ENCODE peak calls at places on chromosome 3, in nine cellular contexts. D is mucosa of descending colon, E is WERI-Rb-1, Y is body of pancreas, S is Caco-2, M is BJ, A is stomach, P is fibroblast of mammary gland, O is psoas muscle. R is an unnamed sample.

GRCh38 chr3:68974711-68975110 is 38.8 kb downstream of the EOGT start:
- DNase-seq in D (no peak), E (no peak), Y (no peak), S (no peak), M (no peak), A (no peak), P (no peak), O (no peak), R (no peak)

GRCh38 chr3:877001-877400 is 215.8 kb upstream of the CNTN6 start:
- DNase-seq in D (no peak), E (no peak), Y (no peak), S (no peak), M (no peak), A (no peak), P (no peak), O (no peak), R (no peak)

GRCh38 chr3:65712156-65712555 is 326.6 kb downstream of the MAGI1 start:
- DNase-seq in D (no peak), E (no peak), Y (no peak), S (no peak), M (no peak), A (no peak), P (peak), O (no peak), R (no peak)

GRCh38 chr3:17243616-17244015 is 358.9 kb downstream of the PLCL2 start:
- DNase-seq in D (no peak), E (no peak), Y (no peak), S (no peak), M (no peak), A (no peak), P (peak), O (no peak), R (no peak)

GRCh38 chr3:52345521-52346110 is 29.5 kb downstream of the DNAH1 start:
- DNase-seq in D (no peak), E (no peak), Y (no peak), S (no peak), M (no peak), A (no peak), P (peak), O (no peak), R (no peak)

GRCh38 chr3:189862385-189863023 is 231.3 kb downstream of the TP63 start:
- DNase-seq in D (no peak), E (no peak), Y (no peak), S (no peak), M (peak), A (no peak), P (peak), O (no peak), R (no peak)

GRCh38 chr3:170802164-170803151 is 67.5 kb downstream of the RPL22L1 start:
- DNase-seq in D (no peak), E (no peak), Y (no peak), S (no peak), M (peak), A (no peak), P (peak), O (peak), R (no peak)

GRCh38 chr3:11690863-11691833 is 47.4 kb upstream of the VGLL4 start:
- DNase-seq in D (no peak), E (no peak), Y (no peak), S (peak), M (no peak), A (no peak), P (no peak), O (no peak), R (no peak)

GRCh38 chr3:117407317-117407716 is 697.7 kb downstream of the TUSC7 start:
- DNase-seq in D (no peak), E (peak), Y (no peak), S (peak), M (no peak), A (no peak), P (peak), O (no peak), R (peak)

GRCh38 chr3:129016366-129016724 is 15.2 kb downstream of the EFCC1 start:
- DNase-seq in D (peak), E (peak), Y (peak), S (peak), M (no peak), A (peak), P (no peak), O (no peak), R (no peak)

DNA sequence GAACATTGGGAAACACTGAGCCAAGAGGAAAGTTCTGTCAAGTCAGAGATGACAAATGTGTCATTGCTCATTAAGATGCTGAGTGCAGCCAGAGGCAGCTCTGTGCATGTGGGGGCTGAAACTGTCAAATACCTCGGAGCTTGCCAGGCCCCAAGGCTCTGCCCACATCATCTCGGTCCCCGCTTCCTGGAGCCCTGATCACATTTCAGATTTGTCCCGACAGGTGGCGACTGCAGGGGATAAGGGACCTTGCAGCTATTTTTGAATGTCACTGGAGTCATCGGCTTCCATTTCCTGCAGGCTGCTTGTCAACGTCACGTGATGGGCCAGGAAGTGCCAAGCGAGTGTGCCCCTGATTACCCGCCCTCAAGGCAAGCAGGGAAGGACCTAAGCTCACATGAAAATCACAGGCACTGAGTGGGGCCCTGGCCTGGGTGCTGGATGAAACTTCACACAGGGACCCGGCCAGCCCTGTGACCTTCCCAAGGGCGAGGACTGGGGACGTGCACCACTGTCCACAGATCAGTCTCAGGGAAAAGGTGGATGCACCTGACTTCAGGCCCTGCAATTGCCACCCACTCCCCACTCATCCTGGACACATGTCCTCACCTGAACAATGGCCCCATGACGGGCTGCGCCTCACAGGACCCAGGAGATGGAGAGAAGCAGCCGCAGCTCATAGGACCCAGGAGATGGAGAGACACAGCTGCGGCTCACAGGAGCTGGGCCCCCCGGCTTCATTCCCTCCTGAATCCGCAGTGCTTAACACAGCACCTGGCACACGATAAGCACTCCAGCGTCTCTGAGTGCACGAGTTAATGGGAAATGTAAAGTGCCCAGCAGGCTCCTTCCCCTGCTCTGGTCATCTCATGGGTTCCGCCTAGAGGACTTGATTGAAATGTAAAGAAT is 73.4 kb downstream of the NUP210 start:
- DNase-seq in D (peak), E (peak), Y (peak), S (no peak), M (no peak), A (peak), P (no peak), O (peak), R (peak)
- H3K4me3 ChIP-seq in D (no peak), E (no peak), Y (no peak), S (no peak), M (no peak), A (no peak), P (no peak), O (no peak), R (no peak)

DNA sequence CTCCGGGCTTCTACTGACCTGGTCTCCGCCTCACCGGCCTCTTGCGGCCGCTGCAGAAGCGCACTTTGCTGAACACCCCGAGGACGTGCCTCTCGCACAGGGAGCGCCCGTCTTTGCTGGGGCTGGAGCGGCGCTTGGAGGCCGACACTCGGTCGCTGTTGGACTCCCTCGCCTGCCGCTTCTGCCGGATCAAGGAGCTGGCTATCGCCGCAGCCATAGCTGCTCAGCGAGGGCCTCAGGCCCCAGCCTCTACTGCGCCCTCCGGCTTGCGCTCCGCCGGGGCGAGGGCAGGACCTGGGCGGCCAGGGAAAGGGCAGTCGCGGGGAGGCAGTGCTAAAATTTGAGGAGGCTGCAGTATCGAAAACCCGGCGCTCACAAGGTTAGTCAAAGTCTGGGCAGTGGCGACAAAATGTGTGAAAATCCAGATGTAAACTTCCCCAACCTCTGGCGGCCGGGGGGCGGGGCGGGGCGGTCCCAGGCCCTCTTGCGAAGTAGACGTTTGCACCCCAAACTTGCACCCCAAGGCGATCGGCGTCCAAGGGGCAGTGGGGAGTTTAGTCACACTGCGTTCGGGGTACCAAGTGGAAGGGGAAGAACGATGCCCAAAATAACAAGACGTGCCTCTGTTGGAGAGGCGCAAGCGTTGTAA is 319.2 kb downstream of the FGF12 start:
- DNase-seq in D (no peak), E (no peak), Y (peak), S (no peak), M (no peak), A (no peak), P (no peak), O (peak), R (peak)
- H3K4me3 ChIP-seq in D (no peak), E (no peak), Y (no peak), S (no peak), M (no peak), A (peak), P (no peak), O (peak), R (peak)

DNA sequence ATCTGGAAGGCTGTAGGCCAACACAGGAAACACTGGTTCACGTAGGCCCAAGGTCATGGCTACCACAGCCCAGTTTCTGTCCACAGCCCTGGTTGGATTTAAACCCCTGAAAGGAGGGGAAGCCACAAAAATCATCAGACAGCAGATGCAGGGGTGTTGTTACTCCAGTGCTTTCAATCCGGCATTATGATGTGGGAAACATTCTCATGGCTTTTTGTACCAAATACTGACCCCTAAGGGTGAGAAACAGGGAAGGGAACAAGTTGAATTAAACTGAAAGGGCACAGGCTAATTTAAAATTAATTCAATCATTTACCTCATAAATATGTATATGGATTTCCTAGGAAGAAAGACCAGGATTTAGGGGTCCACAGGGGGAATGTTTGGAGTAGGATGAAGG is 375.6 kb downstream of the CTNNB1 start:
- DNase-seq in D (no peak), E (no peak), Y (no peak), S (no peak), M (no peak), A (no peak), P (peak), O (no peak), R (peak)
- H3K4me3 ChIP-seq in D (no peak), E (no peak), Y (no peak), S (no peak), M (no peak), A (no peak), P (no peak), O (no peak), R (no peak)

DNA sequence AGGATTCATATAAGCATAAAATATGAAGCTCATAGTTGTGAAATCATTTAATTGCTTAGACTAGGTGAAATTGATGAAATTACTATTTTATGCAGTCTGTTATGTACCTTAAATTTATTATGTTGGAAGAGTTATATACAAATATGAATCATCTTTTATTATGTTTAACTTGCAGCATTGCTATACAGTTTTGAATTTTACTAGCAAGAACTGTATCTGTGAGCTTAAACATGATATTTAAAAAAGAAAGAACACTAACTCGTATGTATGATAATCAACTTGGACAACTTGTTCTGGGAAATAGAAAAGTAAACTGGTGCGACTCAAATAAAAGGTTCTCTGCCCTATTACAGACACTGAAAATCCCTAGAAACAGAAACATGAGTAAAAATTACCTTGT is 1.8 kb downstream of the STX19 start:
- DNase-seq in D (no peak), E (no peak), Y (no peak), S (no peak), M (no peak), A (no peak), P (no peak), O (no peak), R (no peak)
- H3K4me3 ChIP-seq in D (no peak), E (no peak), Y (no peak), S (no peak), M (no peak), A (peak), P (no peak), O (no peak), R (no peak)

GRCh38 chr3:183553263-183554026 is 2.1 kb downstream of the KLHL6 start:
- DNase-seq in D (no peak), E (no peak), Y (no peak), S (no peak), M (no peak), A (no peak), P (no peak), O (no peak), R (no peak)
- H3K4me3 ChIP-seq in D (no peak), E (no peak), Y (no peak), S (no peak), M (no peak), A (no peak), P (no peak), O (peak), R (no peak)

GRCh38 chr3:24678021-24678420 is 183.4 kb upstream of the THRB start:
- DNase-seq in D (no peak), E (no peak), Y (no peak), S (no peak), M (no peak), A (no peak), P (no peak), O (no peak), R (no peak)
- H3K4me3 ChIP-seq in D (no peak), E (no peak), Y (no peak), S (no peak), M (no peak), A (no peak), P (peak), O (no peak), R (no peak)

GRCh38 chr3:168093790-168094189 is 1.9 kb downstream of the GOLIM4 start:
- DNase-seq in D (no peak), E (no peak), Y (no peak), S (no peak), M (no peak), A (no peak), P (no peak), O (no peak), R (no peak)
- H3K4me3 ChIP-seq in D (no peak), E (peak), Y (no peak), S (peak), M (peak), A (peak), P (peak), O (peak), R (no peak)

GRCh38 chr3:125357837-125358236 is 17.3 kb downstream of the ZNF148 start:
- DNase-seq in D (no peak), E (no peak), Y (no peak), S (no peak), M (no peak), A (no peak), P (no peak), O (no peak), R (no peak)
- H3K4me3 ChIP-seq in D (no peak), E (no peak), Y (no peak), S (no peak), M (peak), A (peak), P (peak), O (peak), R (peak)

GRCh38 chr3:50090985-50091384 is 2.3 kb downstream of the RBM5 start:
- DNase-seq in D (no peak), E (no peak), Y (no peak), S (no peak), M (no peak), A (no peak), P (no peak), O (no peak), R (no peak)
- H3K4me3 ChIP-seq in D (no peak), E (no peak), Y (no peak), S (no peak), M (no peak), A (no peak), P (no peak), O (peak), R (no peak)